ENCODE peak calls at places on chromosomes 5 and 9, in seven cellular contexts. P, D, A, T, M, O and S are unnamed samples.

GRCh38 chr5:43287493-43287892 is 25.7 kb downstream of the HMGCS1 start:
- DNase-seq in P (no peak), D (no peak), A (no peak), T (no peak), M (no peak), O (no peak), S (no peak)

GRCh38 chr5:175796536-175797499 is 74.6 kb upstream of the CPLX2 start:
- DNase-seq in P (peak; percentile 80), D (peak; percentile 25), A (peak; percentile 86), T (peak; percentile 82), M (peak; percentile 71), O (peak; percentile 81), S (peak; percentile 97)

GRCh38 chr5:57687641-57688040 is 205.0 kb upstream of the ACTBL2 start:
- DNase-seq in P (no peak), D (no peak), A (no peak), T (no peak), M (no peak), O (no peak), S (no peak)

GRCh38 chr5:147782053-147783028 is at the start of gene JAKMIP2:
- DNase-seq in P (peak; percentile 73), D (peak; percentile 96), A (peak; percentile 58), T (peak; percentile 74), M (peak; percentile 99), O (no peak), S (peak; percentile 98)

GRCh38 chr5:33231214-33231710 is 209.5 kb upstream of the TARS1 start:
- DNase-seq in P (no peak), D (no peak), A (no peak), T (no peak), M (no peak), O (no peak), S (no peak)

GRCh38 chr5:139740993-139741672 is 54.5 kb upstream of the PSD2 start:
- DNase-seq in P (no peak), D (no peak), A (no peak), T (no peak), M (no peak), O (no peak), S (no peak)

GRCh38 chr9:109186857-109187256 is 19.8 kb upstream of the FRRS1L start:
- DNase-seq in P (no peak), D (no peak), A (no peak), T (no peak), M (no peak), O (no peak), S (no peak)

GRCh38 chr9:123239726-123240125 is 28.7 kb downstream of the STRBP start:
- DNase-seq in P (no peak), D (no peak), A (no peak), T (no peak), M (no peak), O (no peak), S (no peak)

GRCh38 chr5:5886812-5887486 is 464.5 kb downstream of the ICE1 start:
- DNase-seq in P (no peak), D (peak; percentile 68), A (no peak), T (peak; percentile 51), M (no peak), O (no peak), S (peak; percentile 50)

GRCh38 chr9:3240651-3241268 is 285.0 kb downstream of the RFX3 start:
- DNase-seq in P (peak; percentile 43), D (peak; percentile 70), A (peak; percentile 53), T (peak; percentile 72), M (peak; percentile 45), O (peak; percentile 18), S (peak; percentile 68)

GRCh38 chr5:79499640-79500273 is 14.2 kb downstream of the HOMER1 start:
- DNase-seq in P (no peak), D (no peak), A (no peak), T (no peak), M (no peak), O (no peak), S (no peak)

GRCh38 chr9:111064160-111064733 is 26.0 kb upstream of the LPAR1 start:
- DNase-seq in P (no peak), D (no peak), A (no peak), T (no peak), M (no peak), O (no peak), S (no peak)

GRCh38 chr5:108003178-108003577 is 332.4 kb upstream of the EFNA5 start:
- DNase-seq in P (no peak), D (no peak), A (no peak), T (no peak), M (no peak), O (peak; percentile 22), S (no peak)